ENCODE peak calls at places on chromosomes 11 and 22, in four cellular contexts. N is HFFc6, W is kidney epithelial cell, Y is NCI-H446 treated with DMSO at 0.1 percent for 48 hours. S is an unnamed sample.
A peak's percentile ranks its signal among the peaks of the same experiment; 100 is the strongest.

GRCh38 chr11:47387944-47388696 is 9.8 kb upstream of the SPI1 start:
- DNase-seq in W (no peak), N (no peak), Y (no peak), S (no peak)

GRCh38 chr22:40273319-40273718 is 73.0 kb upstream of the ADSL start:
- DNase-seq in Y (no peak), N (no peak), W (no peak), S (no peak)

GRCh38 chr11:32386770-32387377 is 48.5 kb downstream of the WT1 start:
- DNase-seq in W (no peak), Y (no peak), N (peak; percentile 25), S (peak; percentile 33)

GRCh38 chr22:32725369-32725988 is 76.0 kb upstream of the TIMP3 start:
- DNase-seq in W (no peak), N (peak; percentile 18), Y (no peak), S (no peak)

GRCh38 chr11:11293798-11294611 is 59.0 kb downstream of the CSNK2A3 start:
- DNase-seq in N (no peak), W (no peak), Y (no peak), S (no peak)

GRCh38 chr11:17683378-17684161 is 35.8 kb upstream of the MYOD1 start:
- DNase-seq in Y (no peak), N (peak; percentile 71), W (peak; percentile 18), S (no peak)

GRCh38 chr11:132911186-132911585 is 621.1 kb downstream of the OPCML start:
- DNase-seq in Y (no peak), W (no peak), N (no peak), S (peak; percentile 30)

GRCh38 chr11:103892603-103893002 is 143.8 kb upstream of the DDI1 start:
- DNase-seq in Y (no peak), N (peak; percentile 67), W (peak; percentile 12), S (no peak)

GRCh38 chr22:33539902-33540751 is 380.1 kb downstream of the LARGE1 start:
- DNase-seq in Y (no peak), N (no peak), W (peak; percentile 79), S (peak; percentile 12)

GRCh38 chr22:45073064-45073463 is 63.3 kb upstream of the PHF21B start:
- DNase-seq in W (no peak), Y (no peak), N (no peak), S (no peak)

GRCh38 chr22:40183029-40183581 is 5.4 kb downstream of the TNRC6B start:
- DNase-seq in Y (peak; percentile 12), N (peak; percentile 86), W (peak; percentile 54), S (peak; percentile 62)

GRCh38 chr22:26444777-26445176 is 15.7 kb downstream of the ASPHD2 start:
- DNase-seq in N (no peak), W (no peak), Y (no peak), S (no peak)

GRCh38 chr11:15863411-15863810 is 492.9 kb downstream of the SOX6 start:
- DNase-seq in N (no peak), Y (no peak), W (no peak), S (no peak)

GRCh38 chr11:59263225-59263894 is 50.6 kb upstream of the MPEG1 start:
- DNase-seq in W (no peak), N (no peak), Y (no peak), S (no peak)

S was measured in hepatic stellate cell.